ENCODE peak calls at places on chromosomes 5 and 9, in ten cellular contexts. Q is BE2C, F is endothelial cell of umbilical vein, K is AG09319, C is endothelial cell, P is GM06990, L is HFFc6, J is astrocyte of the spinal cord, X is fibroblast of villous mesenchyme, M is omental fat pad. O is an unnamed sample.

GRCh38 chr5:171453988-171454387 is 34.5 kb downstream of the FGF18 start:
- DNase-seq in Q (no peak), F (no peak), K (no peak), C (no peak), P (no peak), L (no peak), J (no peak), X (no peak), M (no peak), O (no peak)

GRCh38 chr9:16501098-16501663 is 369.3 kb downstream of the BNC2 start:
- DNase-seq in Q (no peak), F (peak), K (no peak), C (no peak), P (no peak), L (peak), J (peak), X (no peak), M (no peak), O (no peak)

GRCh38 chr9:130866474-130866965 is 30.1 kb downstream of the QRFP start:
- DNase-seq in Q (peak), F (peak), K (peak), C (peak), P (no peak), L (peak), J (peak), X (peak), M (peak), O (peak)

GRCh38 chr9:128995791-128996190 is 32.3 kb downstream of the SH3GLB2 start:
- DNase-seq in Q (no peak), F (no peak), K (no peak), C (no peak), P (no peak), L (no peak), J (no peak), X (no peak), M (no peak), O (no peak)

GRCh38 chr9:100990605-100991381 is 37.7 kb upstream of the PLPPR1 start:
- DNase-seq in Q (no peak), F (no peak), K (no peak), C (no peak), P (no peak), L (no peak), J (no peak), X (no peak), M (no peak), O (no peak)

GRCh38 chr5:72195581-72195980 is 88.3 kb downstream of the MAP1B start:
- DNase-seq in Q (no peak), F (no peak), K (no peak), C (no peak), P (no peak), L (no peak), J (no peak), X (no peak), M (no peak), O (no peak)

GRCh38 chr5:6762697-6763096 is 49.5 kb downstream of the TENT4A start:
- DNase-seq in Q (no peak), F (no peak), K (no peak), C (no peak), P (no peak), L (no peak), J (no peak), X (no peak), M (no peak), O (no peak)

GRCh38 chr5:142931896-142932686 is 161.9 kb downstream of the ARHGAP26 start:
- DNase-seq in Q (no peak), F (peak), K (no peak), C (no peak), P (no peak), L (no peak), J (no peak), X (no peak), M (no peak), O (no peak)

GRCh38 chr5:52760695-52761366 is 26.9 kb upstream of the ITGA1 start:
- DNase-seq in Q (no peak), F (no peak), K (no peak), C (no peak), P (no peak), L (no peak), J (no peak), X (no peak), M (no peak), O (no peak)

GRCh38 chr5:167573274-167574127 is 717.9 kb upstream of the WWC1 start:
- DNase-seq in Q (no peak), F (no peak), K (no peak), C (peak), P (no peak), L (no peak), J (peak), X (peak), M (no peak), O (no peak)

GRCh38 chr5:167577616-167578015 is 713.8 kb upstream of the WWC1 start:
- DNase-seq in Q (no peak), F (no peak), K (no peak), C (no peak), P (no peak), L (no peak), J (no peak), X (no peak), M (no peak), O (no peak)

GRCh38 chr5:167574381-167574780 is 717.1 kb upstream of the WWC1 start:
- DNase-seq in Q (no peak), F (no peak), K (no peak), C (no peak), P (no peak), L (no peak), J (no peak), X (no peak), M (no peak), O (no peak)

GRCh38 chr5:167576928-167577327 is 714.5 kb upstream of the WWC1 start:
- DNase-seq in Q (no peak), F (no peak), K (no peak), C (no peak), P (no peak), L (no peak), J (no peak), X (no peak), M (no peak), O (no peak)

DNA sequence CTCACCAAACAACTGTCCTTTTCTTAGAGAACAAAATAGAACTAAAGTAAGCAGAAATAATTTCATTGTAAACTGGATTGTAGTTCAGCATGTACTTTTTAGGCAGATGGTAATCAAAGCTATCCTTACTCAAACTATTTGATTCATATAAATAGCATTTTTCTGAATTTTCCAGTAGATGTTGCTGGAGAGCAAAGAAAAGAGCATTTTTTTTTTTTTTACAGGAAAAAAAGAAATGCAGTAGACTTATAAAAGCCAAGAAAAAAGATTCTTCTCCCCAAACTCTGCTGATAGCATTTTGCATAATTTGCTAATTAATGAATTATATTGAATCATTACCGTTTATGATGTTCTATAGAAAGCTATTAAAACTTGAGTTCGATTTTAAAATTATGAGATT is 715.3 kb upstream of the WWC1 start:
- DNase-seq in Q (no peak), F (no peak), K (no peak), C (no peak), P (no peak), L (no peak), J (peak), X (no peak), M (no peak), O (no peak)
- TF ChIP-seq CTCF in Q (no peak), F (no peak), K (peak), C (no peak), P (no peak), L (peak), J (peak), X (no peak), M (no peak), O (no peak)

GRCh38 chr5:38579105-38579504 is 22.7 kb upstream of the LIFR start:
- DNase-seq in Q (no peak), F (no peak), K (no peak), C (no peak), P (no peak), L (no peak), J (no peak), X (no peak), M (no peak), O (no peak)

GRCh38 chr5:38576442-38576841 is 20.0 kb upstream of the LIFR start:
- DNase-seq in Q (no peak), F (no peak), K (no peak), C (no peak), P (no peak), L (no peak), J (no peak), X (no peak), M (no peak), O (no peak)

GRCh38 chr5:38569180-38569579 is 12.7 kb upstream of the LIFR start:
- DNase-seq in Q (no peak), F (no peak), K (no peak), C (no peak), P (no peak), L (no peak), J (no peak), X (no peak), M (no peak), O (no peak)

GRCh38 chr5:38576971-38577684 is 20.7 kb upstream of the LIFR start:
- DNase-seq in Q (no peak), F (no peak), K (no peak), C (no peak), P (no peak), L (no peak), J (no peak), X (no peak), M (no peak), O (no peak)

DNA sequence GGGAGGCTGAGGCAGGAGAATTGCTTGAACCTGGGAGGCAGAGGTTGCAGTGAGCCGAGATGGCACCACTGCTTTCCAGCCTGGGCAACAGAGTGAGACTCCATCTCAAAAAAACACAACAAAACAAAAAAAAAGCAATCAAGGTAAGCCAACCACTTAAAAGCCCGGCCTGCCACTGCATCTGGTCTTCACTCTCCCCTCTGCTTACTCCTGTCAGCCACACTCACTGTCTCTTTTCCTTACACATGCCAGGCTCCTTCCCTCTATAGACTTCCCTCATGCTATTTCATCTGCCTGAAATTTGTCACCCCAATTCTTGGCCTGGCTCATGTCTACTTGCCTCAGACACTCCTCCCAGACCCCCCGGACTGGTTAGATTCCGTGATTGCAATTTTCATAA is 17.6 kb upstream of the LIFR start:
- DNase-seq in Q (no peak), F (no peak), K (no peak), C (no peak), P (no peak), L (no peak), J (no peak), X (no peak), M (no peak), O (no peak)
- TF ChIP-seq CTCF in Q (no peak), F (no peak), K (no peak), C (no peak), P (no peak), L (no peak), J (no peak), X (no peak), M (no peak), O (no peak)

DNA sequence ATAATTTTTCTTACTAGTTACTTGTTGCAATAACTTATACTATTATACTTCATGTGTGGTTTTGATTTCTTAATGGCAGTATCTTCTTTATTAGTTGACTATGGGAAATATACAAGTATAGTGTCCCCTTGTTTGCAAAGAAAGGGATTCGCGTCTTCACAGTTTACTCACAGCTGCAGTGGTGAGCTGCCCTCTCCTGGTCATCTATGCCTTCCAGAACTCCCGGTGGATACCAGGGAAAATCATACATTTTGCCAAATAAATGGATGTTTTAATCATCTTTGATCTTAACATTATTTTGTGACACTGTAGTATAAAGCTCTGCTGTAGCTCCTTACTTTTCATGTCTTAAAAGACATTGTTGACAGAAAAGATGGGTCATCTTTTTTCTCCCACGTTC is 142.0 kb downstream of the ZCCHC7 start:
- DNase-seq in Q (peak), F (peak), K (no peak), C (peak), P (no peak), L (peak), J (peak), X (peak), M (no peak), O (no peak)
- TF ChIP-seq CTCF in Q (peak), F (peak), K (peak), C (no peak), P (peak), L (peak), J (peak), X (peak), M (no peak), O (peak)

DNA sequence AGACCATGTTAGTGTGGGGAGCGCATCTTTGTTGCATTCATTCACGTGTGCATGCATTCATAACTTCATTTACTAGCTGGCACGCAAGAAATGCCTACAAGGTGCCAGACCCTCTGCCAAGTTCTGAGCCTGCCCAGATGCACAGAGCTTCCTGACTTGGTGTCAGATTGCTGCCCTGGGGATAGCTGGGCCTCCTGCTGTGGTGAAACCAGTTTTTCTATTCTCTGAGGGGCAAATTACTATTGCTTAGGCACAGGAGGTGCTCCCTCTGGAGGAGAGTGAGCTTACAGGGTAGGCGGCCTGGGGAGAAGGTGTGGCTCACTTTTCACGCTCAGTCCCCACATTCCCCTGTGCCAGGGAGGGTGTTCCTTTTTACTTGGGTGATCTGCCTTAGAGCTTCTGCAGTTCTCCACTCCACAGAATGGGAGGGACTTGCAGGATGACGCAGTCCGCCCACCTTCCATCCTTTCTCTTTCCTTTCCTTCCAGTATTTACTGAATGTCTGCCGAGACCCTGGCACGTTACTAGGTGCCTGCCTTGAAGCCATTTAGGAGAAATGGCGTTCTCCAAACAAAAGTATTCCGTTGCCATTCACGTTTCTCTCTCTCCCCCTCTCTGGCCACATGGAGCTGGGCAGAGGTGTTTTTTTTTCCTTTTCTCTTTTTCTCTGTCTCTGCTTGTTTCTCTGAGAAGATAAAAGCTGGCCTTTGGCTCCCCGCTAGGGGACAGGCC is 27.9 kb upstream of the CTNNA1 start:
- DNase-seq in Q (peak), F (peak), K (no peak), C (peak), P (no peak), L (peak), J (peak), X (peak), M (no peak), O (no peak)
- TF ChIP-seq CTCF in Q (peak), F (peak), K (peak), C (no peak), P (peak), L (peak), J (peak), X (peak), M (no peak), O (peak)

DNA sequence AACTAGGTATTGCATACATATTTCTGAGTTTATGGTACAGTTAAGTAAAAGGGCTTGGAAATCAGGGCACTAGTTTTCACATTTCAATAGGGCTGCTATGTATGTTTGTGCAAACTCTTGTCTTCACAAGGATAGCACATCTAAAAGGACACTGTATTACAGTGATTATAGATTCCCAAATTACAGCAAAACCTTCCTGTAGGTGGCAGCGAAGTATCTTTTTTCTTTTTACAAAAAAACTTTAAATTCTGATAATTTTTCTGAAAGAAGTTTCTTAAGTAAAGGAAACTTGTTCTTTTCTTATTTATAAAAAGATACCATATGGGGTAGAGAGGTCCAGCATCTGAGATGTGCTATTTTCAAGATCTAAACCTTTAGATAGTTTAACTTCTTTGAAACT is 337.8 kb downstream of the PTPRD start:
- DNase-seq in Q (no peak), F (peak), K (no peak), C (no peak), P (no peak), L (no peak), J (peak), X (no peak), M (no peak), O (no peak)
- TF ChIP-seq CTCF in Q (no peak), F (peak), K (no peak), C (no peak), P (no peak), L (peak), J (peak), X (no peak), M (no peak), O (no peak)

GRCh38 chr9:134178781-134179551 is 14.6 kb upstream of the RNU6ATAC start:
- DNase-seq in Q (peak), F (peak), K (no peak), C (no peak), P (peak), L (no peak), J (peak), X (peak), M (no peak), O (no peak)
- TF ChIP-seq CTCF in Q (no peak), F (peak), K (no peak), C (no peak), P (no peak), L (no peak), J (no peak), X (no peak), M (no peak), O (no peak)

DNA sequence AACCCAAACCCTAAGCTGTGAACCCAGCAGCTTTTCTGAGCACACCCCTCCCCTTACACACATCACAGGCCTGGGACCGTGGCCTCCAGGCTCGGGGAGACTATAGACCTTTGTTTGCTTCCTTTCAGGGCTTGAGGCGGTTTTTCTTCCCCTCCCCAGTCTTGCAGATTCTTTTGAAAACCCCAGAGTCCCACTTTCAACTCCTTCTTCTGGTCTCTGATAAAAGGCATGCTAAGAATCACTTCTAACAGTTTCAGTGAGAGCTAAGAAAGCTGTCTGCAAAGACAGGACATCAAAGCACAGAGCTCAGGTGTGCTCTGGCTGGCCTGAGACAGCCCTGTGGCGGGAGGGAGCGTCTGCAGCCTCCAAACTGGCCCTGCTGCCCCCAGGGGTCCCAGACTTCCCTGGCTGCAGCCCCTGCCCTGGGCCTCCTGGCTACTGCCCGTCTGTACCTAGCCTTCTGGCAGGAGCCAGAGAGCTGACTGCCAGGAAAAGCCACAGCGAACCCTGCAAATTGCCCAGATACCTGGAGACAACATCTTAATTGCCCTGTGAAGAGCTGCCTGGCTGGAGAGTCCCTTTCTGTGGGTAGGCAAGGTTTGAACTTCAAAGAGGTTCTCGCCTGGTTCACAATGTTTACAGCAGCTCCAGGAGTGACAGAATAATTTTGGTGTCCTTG is 138.9 kb downstream of the GADD45G start:
- DNase-seq in Q (peak), F (no peak), K (no peak), C (no peak), P (peak), L (no peak), J (no peak), X (no peak), M (no peak), O (peak)
- TF ChIP-seq CTCF in Q (no peak), F (no peak), K (no peak), C (no peak), P (no peak), L (no peak), J (no peak), X (no peak), M (no peak), O (peak)